ENCODE peak calls at places on chromosome 11, in six cellular contexts. Q, O, N, D, Y and V are unnamed samples.

GRCh38 chr11:41498726-41499125 is 39.3 kb upstream of the LRRC4C start:
- DNase-seq in D (no peak), Y (no peak), N (no peak), Q (peak), O (peak), V (no peak)

GRCh38 chr11:123157995-123158394 is 37.1 kb downstream of the CLMP start:
- DNase-seq in D (no peak), Q (no peak), O (no peak), N (no peak), Y (no peak), V (no peak)

GRCh38 chr11:1521382-1522080 is 35.0 kb upstream of the MOB2 start:
- DNase-seq in N (peak), D (no peak), O (peak), Y (no peak), Q (no peak), V (no peak)

GRCh38 chr11:114155116-114155515 is 95.6 kb downstream of the ZBTB16 start:
- DNase-seq in Y (no peak), O (no peak), D (no peak), N (no peak), Q (no peak), V (no peak)

GRCh38 chr11:34155057-34155758 is 49.8 kb downstream of the NAT10 start:
- DNase-seq in Q (no peak), O (no peak), Y (no peak), D (no peak), N (no peak), V (no peak)

GRCh38 chr11:132838621-132839020 is 693.7 kb downstream of the OPCML start:
- DNase-seq in N (no peak), Q (peak), D (no peak), Y (no peak), O (peak), V (no peak)

GRCh38 chr11:86799680-86800075 is 664 bp upstream of the PRSS23 start:
- DNase-seq in O (no peak), Q (no peak), N (no peak), D (peak), Y (no peak), V (no peak)

GRCh38 chr11:77115956-77116355 is 12.1 kb upstream of the MYO7A start:
- DNase-seq in N (no peak), Y (no peak), Q (no peak), D (no peak), O (no peak), V (no peak)

GRCh38 chr11:10511046-10511711 is 29.8 kb downstream of the RNF141 start:
- DNase-seq in Q (no peak), O (no peak), Y (no peak), N (no peak), D (no peak), V (no peak)

GRCh38 chr11:78840190-78840589 is 265.5 kb upstream of the NARS2 start:
- DNase-seq in O (no peak), D (no peak), Q (peak), N (no peak), Y (no peak), V (no peak)

GRCh38 chr11:102806296-102806695 is 8.3 kb upstream of the MMP1 start:
- DNase-seq in Q (peak), O (no peak), Y (no peak), N (no peak), D (no peak), V (no peak)

GRCh38 chr11:116984589-116984988 is 113.6 kb downstream of the SIK3 start:
- DNase-seq in Q (peak), O (peak), Y (no peak), D (peak), N (no peak), V (no peak)

GRCh38 chr11:16242806-16243205 is 113.5 kb downstream of the SOX6 start:
- DNase-seq in D (no peak), O (no peak), Y (no peak), Q (no peak), N (peak), V (no peak)
- H3K4me3 ChIP-seq in D (no peak), O (no peak), Y (no peak), Q (no peak), N (no peak), V (no peak)

GRCh38 chr11:23903044-23903704 is 593.7 kb upstream of the LUZP2 start:
- DNase-seq in N (no peak), D (peak), O (no peak), Q (peak), Y (no peak), V (no peak)

DNA sequence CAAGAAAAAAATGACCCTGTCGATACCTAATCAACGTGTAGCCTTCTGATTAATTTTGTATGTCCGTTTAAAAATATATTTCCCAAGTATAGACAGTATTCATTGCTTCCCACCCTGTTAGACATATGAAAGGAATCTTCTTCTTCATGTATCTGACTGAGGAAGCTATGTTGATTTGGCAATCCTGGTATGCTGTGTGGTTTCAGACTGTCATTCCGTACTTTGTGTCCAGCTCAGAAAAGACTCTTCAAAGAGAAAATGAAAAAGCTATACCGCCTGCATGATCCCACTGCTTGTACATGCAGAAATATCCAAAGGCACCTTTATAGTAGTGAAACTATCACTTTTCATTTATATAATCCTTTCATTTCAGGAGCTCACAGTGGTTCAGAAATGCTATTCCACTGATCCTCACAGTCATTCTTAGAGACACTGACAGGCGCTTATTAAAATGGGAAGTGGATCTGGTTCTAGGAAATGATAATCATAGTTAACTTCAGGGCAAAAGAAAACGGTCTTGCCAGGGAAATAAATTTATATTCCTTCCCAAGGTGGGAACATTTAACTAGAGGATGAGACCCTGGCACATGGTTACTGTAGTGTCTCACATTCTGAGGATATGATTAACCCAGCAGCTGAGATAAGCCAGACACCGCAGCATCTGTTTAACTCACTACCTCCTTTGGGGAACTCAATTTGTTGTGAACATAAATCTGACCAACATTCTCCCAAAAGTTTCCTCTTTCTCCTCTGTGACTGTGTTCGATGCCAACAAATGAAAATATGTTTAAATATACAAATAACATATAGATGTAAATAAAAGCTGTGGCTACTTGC is 599.2 kb upstream of the LUZP2 start:
- DNase-seq in O (no peak), Q (peak), N (no peak), D (no peak), Y (no peak), V (no peak)
- H3K4me3 ChIP-seq in O (no peak), Q (no peak), N (no peak), D (no peak), Y (no peak), V (no peak)

GRCh38 chr11:119206512-119207299 is 567 bp downstream of the CBL start:
- DNase-seq in O (peak), N (peak), D (peak), Q (peak), Y (peak), V (peak)

GRCh38 chr11:119205574-119206511 is at the start of gene CBL:
- DNase-seq in Y (peak), Q (peak), D (peak), N (peak), O (peak), V (peak)

GRCh38 chr11:119207300-119207570 is 1.1 kb downstream of the CBL start:
- DNase-seq in N (peak), Y (peak), O (peak), Q (peak), D (peak), V (no peak)

GRCh38 chr11:119204066-119204465 is 2.1 kb upstream of the CBL start:
- DNase-seq in N (no peak), Y (no peak), Q (no peak), D (no peak), O (no peak), V (no peak)

DNA sequence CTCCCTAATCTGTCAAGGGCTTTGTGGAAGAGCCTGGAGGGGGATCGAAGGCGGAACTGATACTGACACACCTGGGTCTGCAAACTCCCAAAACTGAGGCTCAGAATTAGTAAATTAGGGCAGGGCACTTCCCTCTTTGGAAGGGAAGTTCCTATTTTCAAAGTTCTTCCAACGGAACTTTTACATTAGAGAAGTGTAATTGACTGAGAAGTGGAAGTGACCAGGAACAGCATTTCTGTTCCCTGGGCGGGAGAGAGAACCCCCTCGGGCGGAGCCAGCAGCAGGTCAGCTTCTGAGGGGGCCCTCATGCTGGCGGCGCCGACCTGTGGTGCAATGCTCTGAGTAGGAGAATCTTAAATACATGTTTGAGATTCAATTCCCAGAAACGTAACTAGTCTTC is 1.1 kb upstream of the CBL start:
- DNase-seq in Y (no peak), D (no peak), N (peak), Q (no peak), O (peak), V (no peak)
- H3K4me3 ChIP-seq in Y (no peak), D (peak), N (peak), Q (no peak), O (peak), V (no peak)

GRCh38 chr11:112227002-112227401 is 774 bp downstream of the PTS start:
- DNase-seq in D (no peak), O (peak), Q (peak), Y (no peak), N (peak), V (no peak)

GRCh38 chr11:112228706-112229105 is 2.5 kb downstream of the PTS start:
- DNase-seq in Y (no peak), Q (no peak), D (no peak), O (no peak), N (no peak), V (no peak)

GRCh38 chr11:112229159-112229558 is 2.9 kb downstream of the PTS start:
- DNase-seq in N (no peak), O (no peak), D (no peak), Q (no peak), Y (no peak), V (no peak)

GRCh38 chr11:112226062-112226921 is at the start of gene PTS:
- DNase-seq in Q (peak), O (peak), N (peak), Y (peak), D (peak), V (peak)

DNA sequence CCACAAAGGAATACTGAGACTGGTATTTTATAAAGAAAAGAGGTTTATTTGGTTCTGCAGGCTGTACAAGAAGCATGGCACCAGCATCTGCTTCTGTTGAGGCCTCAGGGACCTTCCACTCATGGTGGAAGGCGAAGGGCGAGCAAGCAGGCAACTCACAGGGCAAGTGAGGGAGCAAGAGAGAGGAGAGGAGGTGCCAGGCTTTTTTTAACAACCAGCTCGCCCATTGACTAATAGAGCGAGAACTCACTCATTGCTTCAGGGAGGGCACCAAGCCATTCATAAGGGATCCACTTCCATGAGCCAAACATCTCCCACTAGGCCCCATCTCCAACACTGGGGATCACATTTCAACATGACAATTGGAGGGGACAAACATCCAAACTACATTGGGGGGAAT is 1.2 kb downstream of the PTS start:
- DNase-seq in D (no peak), Q (no peak), N (no peak), Y (no peak), O (no peak), V (no peak)
- H3K4me3 ChIP-seq in D (peak), Q (peak), N (peak), Y (peak), O (peak), V (peak)

GRCh38 chr11:129364143-129364654 is 11.4 kb upstream of the BARX2 start:
- DNase-seq in Q (peak), O (peak), N (peak), D (peak), Y (peak), V (peak)
- H3K4me3 ChIP-seq in Q (no peak), O (no peak), N (no peak), D (no peak), Y (no peak), V (no peak)